ENCODE peak calls at places on chromosomes 12 and 14, in four cellular contexts. A is mammary epithelial cell, K is fibroblast of lung, V is upper lobe of left lung. L is an unnamed sample.

GRCh38 chr14:102087762-102088011 is 843 bp upstream of the HSP90AA1 start:
- DNase-seq in A (no peak), K (no peak), V (no peak), L (no peak)

GRCh38 chr14:68391292-68392014 is 401.4 kb downstream of the ZFP36L1 start:
- DNase-seq in A (no peak), K (peak), V (no peak), L (no peak)

GRCh38 chr12:56078427-56078826 is 1.5 kb upstream of the ERBB3 start:
- DNase-seq in A (no peak), K (no peak), V (no peak), L (no peak)

GRCh38 chr12:113659416-113659815 is 187.7 kb upstream of the LHX5 start:
- DNase-seq in A (no peak), K (no peak), V (no peak), L (no peak)

GRCh38 chr12:12704593-12705230 is 8.7 kb upstream of the GPR19 start:
- DNase-seq in A (peak), K (peak), V (peak), L (peak)

GRCh38 chr12:11545438-11546330 is 103.8 kb upstream of the ETV6 start:
- DNase-seq in A (no peak), K (no peak), V (no peak), L (no peak)

GRCh38 chr14:93146119-93146518 is 30.4 kb upstream of the ITPK1 start:
- DNase-seq in A (no peak), K (no peak), V (no peak), L (no peak)

GRCh38 chr12:128852026-128852725 is 1.1 kb upstream of the GLT1D1 start:
- DNase-seq in A (no peak), K (no peak), V (peak), L (no peak)

GRCh38 chr12:123243851-123244250 is 10.6 kb downstream of the MTRFR start:
- DNase-seq in A (no peak), K (no peak), V (no peak), L (no peak)

GRCh38 chr14:24127673-24128072 is 2.8 kb upstream of the FITM1 start:
- DNase-seq in A (no peak), K (no peak), V (no peak), L (no peak)

GRCh38 chr12:50050119-50050385 is 7.3 kb upstream of the ASIC1 start:
- DNase-seq in A (no peak), K (no peak), V (no peak), L (no peak)

GRCh38 chr14:66944872-66945271 is 244.4 kb upstream of the GARIN2 start:
- DNase-seq in A (peak), K (peak), V (no peak), L (no peak)

GRCh38 chr12:62915130-62915529 is 19.8 kb downstream of the PPM1H start:
- DNase-seq in A (no peak), K (no peak), V (no peak), L (no peak)

GRCh38 chr14:51035611-51036192 is 59.2 kb downstream of the TRIM9 start:
- DNase-seq in A (peak), K (peak), V (no peak), L (no peak)

GRCh38 chr14:54285030-54285429 is 111.8 kb upstream of the CDKN3 start:
- DNase-seq in A (no peak), K (no peak), V (no peak), L (no peak)

GRCh38 chr14:34165847-34166340 is 215.0 kb upstream of the EGLN3 start:
- DNase-seq in A (no peak), K (no peak), V (no peak), L (no peak)

DNA sequence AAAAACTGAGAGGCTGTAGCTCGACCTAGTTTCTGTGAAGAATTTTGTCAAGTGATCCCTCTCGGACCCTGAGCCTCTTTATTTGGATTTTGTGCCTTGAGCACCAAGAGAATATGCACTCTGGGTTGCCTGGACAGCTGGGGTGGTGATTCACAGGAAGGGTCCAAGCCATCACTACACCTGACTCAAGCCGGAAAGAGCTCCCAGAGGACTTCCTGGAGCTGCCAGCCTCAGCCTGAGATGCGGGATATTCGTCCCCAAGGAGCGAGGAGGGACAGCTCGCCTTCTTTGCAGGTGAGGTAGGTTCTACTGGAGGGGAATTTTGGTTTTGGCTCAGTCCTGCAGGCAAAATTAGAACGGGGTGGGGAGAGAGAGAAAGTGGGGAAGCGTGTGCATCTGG is 94.3 kb downstream of the GALNT8 start:
- DNase-seq in A (no peak), K (no peak), V (no peak), L (no peak)
- H3K27ac ChIP-seq in A (no peak), K (no peak), V (no peak), L (no peak)

GRCh38 chr14:22829661-22830328 is at the start of gene MRPL52:
- DNase-seq in A (peak), K (peak), V (peak), L (peak)
- H3K27ac ChIP-seq in A (peak), K (peak), V (peak), L (peak)

GRCh38 chr14:95480887-95481226 is 35.6 kb downstream of the SYNE3 start:
- DNase-seq in A (no peak), K (no peak), V (no peak), L (no peak)
- H3K27ac ChIP-seq in A (no peak), K (no peak), V (peak), L (peak)

GRCh38 chr12:1935700-1936378 is 17.4 kb upstream of the CACNA2D4 start:
- DNase-seq in A (no peak), K (no peak), V (no peak), L (no peak)
- H3K27ac ChIP-seq in A (no peak), K (no peak), V (peak), L (no peak)

GRCh38 chr14:64213853-64214570 is 80.2 kb downstream of the ESR2 start:
- DNase-seq in A (no peak), K (no peak), V (no peak), L (no peak)

GRCh38 chr14:64217318-64217717 is 76.9 kb downstream of the ESR2 start:
- DNase-seq in A (no peak), K (no peak), V (no peak), L (no peak)

GRCh38 chr14:64217747-64218146 is 76.4 kb downstream of the ESR2 start:
- DNase-seq in A (no peak), K (no peak), V (no peak), L (no peak)

GRCh38 chr14:64215274-64215673 is 78.9 kb downstream of the ESR2 start:
- DNase-seq in A (no peak), K (no peak), V (no peak), L (no peak)

GRCh38 chr14:64215978-64216377 is 78.2 kb downstream of the ESR2 start:
- DNase-seq in A (no peak), K (no peak), V (no peak), L (no peak)
- H3K27ac ChIP-seq in A (no peak), K (no peak), V (no peak), L (no peak)

GRCh38 chr12:46629331-46630229 is 196.2 kb downstream of the SLC38A4 start:
- DNase-seq in A (no peak), K (no peak), V (no peak), L (no peak)
- H3K27ac ChIP-seq in A (no peak), K (no peak), V (no peak), L (no peak)

GRCh38 chr12:29730481-29730880 is 53.3 kb downstream of the TMTC1 start:
- DNase-seq in A (no peak), K (no peak), V (no peak), L (no peak)
- H3K27ac ChIP-seq in A (no peak), K (no peak), V (no peak), L (no peak)

GRCh38 chr14:61281911-61282310 is 773 bp upstream of the TMEM30B start:
- DNase-seq in A (no peak), K (no peak), V (no peak), L (no peak)

GRCh38 chr14:61282746-61283145 is 1.6 kb upstream of the TMEM30B start:
- DNase-seq in A (peak), K (no peak), V (no peak), L (no peak)

GRCh38 chr14:61281186-61281676 is at the start of gene TMEM30B:
- DNase-seq in A (peak), K (no peak), V (peak), L (peak)

GRCh38 chr14:61280092-61280525 is 1.0 kb downstream of the TMEM30B start:
- DNase-seq in A (no peak), K (no peak), V (peak), L (peak)

GRCh38 chr14:61280526-61281185 is 482 bp downstream of the TMEM30B start:
- DNase-seq in A (peak), K (peak), V (peak), L (peak)
- H3K27ac ChIP-seq in A (peak), K (no peak), V (peak), L (no peak)

GRCh38 chr14:105420976-105421674 is 1.5 kb downstream of the MTA1 start:
- DNase-seq in A (no peak), K (no peak), V (no peak), L (no peak)

GRCh38 chr14:105418269-105419054 is 1.2 kb upstream of the MTA1 start:
- DNase-seq in A (no peak), K (no peak), V (no peak), L (no peak)

GRCh38 chr14:105419305-105420091 is at the start of gene MTA1:
- DNase-seq in A (no peak), K (peak), V (peak), L (peak)

GRCh38 chr14:105420141-105420975 is 731 bp downstream of the MTA1 start:
- DNase-seq in A (no peak), K (no peak), V (no peak), L (no peak)

DNA sequence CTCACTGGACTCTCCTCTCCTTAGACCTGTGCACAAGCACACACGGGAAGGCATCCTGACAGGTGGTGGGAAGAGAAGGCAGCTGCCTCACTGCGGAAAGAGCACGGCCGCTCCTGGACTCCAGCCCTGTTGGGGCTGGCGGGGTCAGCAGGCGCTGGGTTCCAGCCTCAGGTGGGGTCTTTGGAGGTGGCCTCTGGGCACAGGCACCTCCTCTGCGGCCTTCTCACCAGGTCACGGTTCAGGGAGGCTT is 647 bp upstream of the MTA1 start:
- DNase-seq in A (no peak), K (no peak), V (no peak), L (no peak)
- H3K27ac ChIP-seq in A (no peak), K (no peak), V (peak), L (peak)

GRCh38 chr14:59280961-59281360 is 92.5 kb downstream of the DAAM1 start:
- DNase-seq in A (no peak), K (no peak), V (no peak), L (no peak)
- H3K27ac ChIP-seq in A (peak), K (no peak), V (no peak), L (peak)